ENCODE peak calls at places on chromosomes 16 and 17, in seven cellular contexts. One of them, this sample, is unnamed.

GRCh38 chr17:49318438-49318965 is 43.5 kb downstream of the ZNF652 start:
- DNase-seq in neuronal stem cell: no peak
- DNase-seq in fibroblast of lung: no peak
- DNase-seq in colonic mucosa: no peak
- DNase-seq in transverse colon: no peak
- DNase-seq in GM06990: no peak
- DNase-seq in body of pancreas: no peak
- DNase-seq in this sample: no peak

GRCh38 chr17:72175263-72175662 is 54.4 kb downstream of the SOX9 start:
- DNase-seq in body of pancreas: no peak
- DNase-seq in GM06990: no peak
- DNase-seq in fibroblast of lung: no peak
- DNase-seq in colonic mucosa: peak; percentile 40
- DNase-seq in transverse colon: no peak
- DNase-seq in neuronal stem cell: no peak
- DNase-seq in this sample: no peak

GRCh38 chr16:49754495-49755290 is 101.2 kb downstream of the ZNF423 start:
- DNase-seq in body of pancreas: no peak
- DNase-seq in fibroblast of lung: peak; percentile 6
- DNase-seq in transverse colon: peak; percentile 20
- DNase-seq in neuronal stem cell: peak; percentile 81
- DNase-seq in colonic mucosa: peak; percentile 32
- DNase-seq in GM06990: no peak
- DNase-seq in this sample: peak; percentile 51

GRCh38 chr17:82388223-82388921 is 16.8 kb downstream of the UTS2R start:
- DNase-seq in colonic mucosa: peak; percentile 52
- DNase-seq in body of pancreas: peak; percentile 77
- DNase-seq in GM06990: no peak
- DNase-seq in fibroblast of lung: no peak
- DNase-seq in neuronal stem cell: no peak
- DNase-seq in transverse colon: peak; percentile 65
- DNase-seq in this sample: no peak

GRCh38 chr16:75266738-75267630 is 15.6 kb upstream of the BCAR1 start:
- DNase-seq in GM06990: no peak
- DNase-seq in fibroblast of lung: no peak
- DNase-seq in colonic mucosa: no peak
- DNase-seq in transverse colon: no peak
- DNase-seq in body of pancreas: peak; percentile 23
- DNase-seq in neuronal stem cell: no peak
- DNase-seq in this sample: no peak

GRCh38 chr17:11330871-11331270 is 89.9 kb downstream of the SHISA6 start:
- DNase-seq in neuronal stem cell: peak; percentile 14
- DNase-seq in body of pancreas: no peak
- DNase-seq in fibroblast of lung: no peak
- DNase-seq in GM06990: no peak
- DNase-seq in colonic mucosa: no peak
- DNase-seq in transverse colon: no peak
- DNase-seq in this sample: peak; percentile 3

GRCh38 chr16:56415849-56416248 is 9.5 kb downstream of the AMFR start:
- DNase-seq in GM06990: no peak
- DNase-seq in neuronal stem cell: no peak
- DNase-seq in colonic mucosa: no peak
- DNase-seq in fibroblast of lung: no peak
- DNase-seq in transverse colon: no peak
- DNase-seq in body of pancreas: no peak
- DNase-seq in this sample: no peak

GRCh38 chr16:83143788-83144187 is 517.0 kb downstream of the CDH13 start:
- DNase-seq in body of pancreas: no peak
- DNase-seq in neuronal stem cell: no peak
- DNase-seq in fibroblast of lung: peak; percentile 74
- DNase-seq in GM06990: no peak
- DNase-seq in transverse colon: peak; percentile 9
- DNase-seq in colonic mucosa: peak; percentile 31
- DNase-seq in this sample: peak; percentile 41

GRCh38 chr16:68640972-68641371 is 4.1 kb upstream of the CDH3 start:
- DNase-seq in body of pancreas: no peak
- DNase-seq in neuronal stem cell: no peak
- DNase-seq in colonic mucosa: no peak
- DNase-seq in GM06990: no peak
- DNase-seq in fibroblast of lung: no peak
- DNase-seq in transverse colon: no peak
- DNase-seq in this sample: peak; percentile 17

GRCh38 chr16:3094289-3095027 is 4.6 kb downstream of the ZSCAN10 start:
- DNase-seq in neuronal stem cell: no peak
- DNase-seq in fibroblast of lung: peak; percentile 49
- DNase-seq in colonic mucosa: peak; percentile 67
- DNase-seq in transverse colon: peak; percentile 57
- DNase-seq in body of pancreas: peak; percentile 63
- DNase-seq in GM06990: no peak
- DNase-seq in this sample: peak; percentile 29

GRCh38 chr17:28574536-28574935 is 2.2 kb downstream of the ALDOC start:
- DNase-seq in neuronal stem cell: no peak
- DNase-seq in body of pancreas: no peak
- DNase-seq in transverse colon: no peak
- DNase-seq in colonic mucosa: no peak
- DNase-seq in fibroblast of lung: no peak
- DNase-seq in GM06990: no peak
- DNase-seq in this sample: no peak

GRCh38 chr17:50396261-50397110 is 837 bp downstream of the LRRC59 start:
- DNase-seq in transverse colon: peak; percentile 73
- DNase-seq in neuronal stem cell: peak; percentile 1
- DNase-seq in body of pancreas: peak; percentile 80
- DNase-seq in GM06990: peak; percentile 37
- DNase-seq in colonic mucosa: peak; percentile 74
- DNase-seq in fibroblast of lung: peak; percentile 81
- DNase-seq in this sample: peak; percentile 80

GRCh38 chr17:32142857-32143524 is 689 bp downstream of the RHOT1 start:
- DNase-seq in fibroblast of lung: peak; percentile 75
- DNase-seq in colonic mucosa: peak; percentile 77
- DNase-seq in GM06990: no peak
- DNase-seq in transverse colon: peak; percentile 68
- DNase-seq in body of pancreas: peak; percentile 79
- DNase-seq in neuronal stem cell: peak; percentile 39
- DNase-seq in this sample: peak; percentile 81

GRCh38 chr16:56401482-56401881 is 23.9 kb downstream of the AMFR start:
- DNase-seq in neuronal stem cell: no peak
- DNase-seq in fibroblast of lung: no peak
- DNase-seq in transverse colon: no peak
- DNase-seq in body of pancreas: no peak
- DNase-seq in colonic mucosa: no peak
- DNase-seq in GM06990: no peak
- DNase-seq in this sample: no peak

GRCh38 chr17:13765701-13766100 is 164.0 kb upstream of the HS3ST3A1 start:
- DNase-seq in GM06990: no peak
- DNase-seq in transverse colon: no peak
- DNase-seq in colonic mucosa: no peak
- DNase-seq in neuronal stem cell: no peak
- DNase-seq in body of pancreas: no peak
- DNase-seq in fibroblast of lung: no peak
- DNase-seq in this sample: no peak

GRCh38 chr17:29826045-29826692 is 103.9 kb downstream of the SSH2 start:
- DNase-seq in body of pancreas: no peak
- DNase-seq in fibroblast of lung: no peak
- DNase-seq in colonic mucosa: no peak
- DNase-seq in GM06990: no peak
- DNase-seq in transverse colon: no peak
- DNase-seq in neuronal stem cell: no peak
- DNase-seq in this sample: no peak

GRCh38 chr17:81200695-81201580 is 21.8 kb downstream of the CEP131 start:
- DNase-seq in neuronal stem cell: peak; percentile 21
- DNase-seq in body of pancreas: peak; percentile 82
- DNase-seq in colonic mucosa: peak; percentile 75
- DNase-seq in transverse colon: peak; percentile 60
- DNase-seq in GM06990: no peak
- DNase-seq in fibroblast of lung: peak; percentile 68
- DNase-seq in this sample: peak; percentile 86

GRCh38 chr16:27600386-27600785 is 50.4 kb downstream of the KATNIP start:
- DNase-seq in fibroblast of lung: no peak
- DNase-seq in neuronal stem cell: peak; percentile 29
- DNase-seq in transverse colon: no peak
- DNase-seq in GM06990: no peak
- DNase-seq in body of pancreas: no peak
- DNase-seq in colonic mucosa: no peak
- DNase-seq in this sample: no peak

GRCh38 chr16:10646228-10646580 is 48.5 kb downstream of the TEKT5 start:
- DNase-seq in body of pancreas: no peak
- DNase-seq in colonic mucosa: no peak
- DNase-seq in fibroblast of lung: no peak
- DNase-seq in neuronal stem cell: no peak
- DNase-seq in GM06990: no peak
- DNase-seq in transverse colon: no peak
- DNase-seq in this sample: no peak

GRCh38 chr16:595942-596735 is 6.3 kb downstream of the RAB40C start:
- DNase-seq in body of pancreas: peak; percentile 61
- DNase-seq in GM06990: no peak
- DNase-seq in colonic mucosa: no peak
- DNase-seq in neuronal stem cell: no peak
- DNase-seq in fibroblast of lung: no peak
- DNase-seq in transverse colon: no peak
- DNase-seq in this sample: no peak

GRCh38 chr17:12665263-12666210 is at the start of gene MYOCD:
- DNase-seq in colonic mucosa: peak; percentile 19
- DNase-seq in transverse colon: peak; percentile 27
- DNase-seq in body of pancreas: no peak
- DNase-seq in GM06990: peak; percentile 18
- DNase-seq in fibroblast of lung: no peak
- DNase-seq in neuronal stem cell: peak; percentile 87
- DNase-seq in this sample: peak; percentile 71

GRCh38 chr17:80720624-80721577 is 176.3 kb downstream of the RPTOR start:
- DNase-seq in transverse colon: peak; percentile 37
- DNase-seq in fibroblast of lung: peak; percentile 62
- DNase-seq in neuronal stem cell: no peak
- DNase-seq in GM06990: no peak
- DNase-seq in colonic mucosa: no peak
- DNase-seq in body of pancreas: no peak
- DNase-seq in this sample: no peak

GRCh38 chr17:41304091-41304490 is 1.4 kb upstream of the KRTAP29-1 start:
- DNase-seq in GM06990: no peak
- DNase-seq in neuronal stem cell: no peak
- DNase-seq in colonic mucosa: no peak
- DNase-seq in transverse colon: no peak
- DNase-seq in fibroblast of lung: no peak
- DNase-seq in body of pancreas: no peak
- DNase-seq in this sample: no peak

GRCh38 chr17:51238253-51238887 is 21.5 kb downstream of the MBTD1 start:
- DNase-seq in fibroblast of lung: no peak
- DNase-seq in body of pancreas: no peak
- DNase-seq in colonic mucosa: no peak
- DNase-seq in neuronal stem cell: no peak
- DNase-seq in transverse colon: no peak
- DNase-seq in GM06990: peak; percentile 35
- DNase-seq in this sample: no peak

GRCh38 chr17:36542755-36543154 is 2.0 kb upstream of the GGNBP2 start:
- DNase-seq in neuronal stem cell: no peak
- DNase-seq in transverse colon: no peak
- DNase-seq in GM06990: no peak
- DNase-seq in fibroblast of lung: no peak
- DNase-seq in body of pancreas: no peak
- DNase-seq in colonic mucosa: no peak
- DNase-seq in this sample: no peak
- H3K4me3 ChIP-seq in neuronal stem cell: no peak overlapping the region
- H3K4me3 ChIP-seq in transverse colon: no peak overlapping the region
- H3K4me3 ChIP-seq in GM06990: no peak overlapping the region
- H3K4me3 ChIP-seq in fibroblast of lung: no peak overlapping the region
- H3K4me3 ChIP-seq in body of pancreas: no peak overlapping the region
- H3K4me3 ChIP-seq in colonic mucosa: no peak overlapping the region
- H3K4me3 ChIP-seq in this sample: no peak overlapping the region

DNA sequence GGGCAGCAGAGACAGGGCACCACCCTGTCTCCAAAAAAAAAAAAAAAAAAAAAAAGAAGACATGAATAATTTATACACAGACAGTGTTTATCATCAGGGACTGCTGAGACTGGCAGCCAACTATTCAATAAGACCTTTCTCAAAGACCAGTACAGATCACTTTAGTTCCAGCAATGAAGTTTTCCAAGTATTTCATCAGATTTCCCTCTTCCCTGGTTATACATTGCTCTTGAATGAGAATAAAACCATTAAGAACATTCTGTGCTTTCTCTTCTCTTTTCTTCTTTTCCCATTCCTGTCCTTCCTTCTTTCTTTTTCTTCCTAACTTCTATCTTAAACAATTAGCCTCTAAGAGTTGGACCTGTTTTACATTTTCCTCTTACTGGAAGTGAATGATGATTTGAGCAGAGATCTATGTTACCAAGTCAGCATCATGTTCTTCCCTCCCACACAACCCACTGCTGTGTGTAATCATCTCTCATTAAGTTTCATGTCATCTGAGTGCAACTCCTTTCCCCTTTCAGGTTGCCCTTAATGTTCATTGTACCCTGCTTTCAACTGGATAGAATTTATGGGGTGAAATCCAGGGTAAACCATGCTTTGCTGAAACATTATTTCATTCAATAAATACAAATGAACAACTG is 35.9 kb upstream of the SMIM36 start:
- DNase-seq in neuronal stem cell: no peak
- DNase-seq in colonic mucosa: no peak
- DNase-seq in GM06990: no peak
- DNase-seq in body of pancreas: no peak
- DNase-seq in fibroblast of lung: peak; percentile 70
- DNase-seq in transverse colon: no peak
- DNase-seq in this sample: peak; percentile 28
- H3K27me3 ChIP-seq in neuronal stem cell: no peaks in the 10 kb centered on the region
- H3K27me3 ChIP-seq in colonic mucosa: no peaks in the 10 kb centered on the region
- H3K27me3 ChIP-seq in GM06990: no peaks in the 10 kb centered on the region
- H3K27me3 ChIP-seq in body of pancreas: no peaks in the 10 kb centered on the region
- H3K27me3 ChIP-seq in fibroblast of lung: no peaks in the 10 kb centered on the region
- H3K27me3 ChIP-seq in transverse colon: no peaks in the 10 kb centered on the region
- H3K27me3 ChIP-seq in this sample: no peaks in the 10 kb centered on the region

DNA sequence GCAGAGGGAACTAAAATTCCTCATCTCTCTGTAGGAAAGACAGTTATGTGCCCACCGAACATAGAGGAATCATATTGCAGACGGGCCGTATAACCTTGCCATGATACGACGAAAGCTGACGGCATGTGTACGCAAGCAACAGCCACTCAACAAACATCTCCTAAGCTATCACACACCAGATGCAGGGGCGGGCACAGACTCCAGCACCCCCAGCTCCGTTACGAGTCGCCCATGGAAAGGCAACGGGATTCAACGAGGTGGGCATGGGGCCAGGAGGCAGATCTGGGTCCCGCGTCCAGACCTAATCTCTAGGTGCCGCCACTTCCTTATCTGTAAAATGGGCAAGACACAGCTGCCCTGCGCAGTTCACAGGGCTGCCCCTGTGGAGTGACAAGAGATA is 35.6 kb downstream of the ABR start:
- DNase-seq in colonic mucosa: no peak
- DNase-seq in transverse colon: no peak
- DNase-seq in fibroblast of lung: no peak
- DNase-seq in GM06990: no peak
- DNase-seq in neuronal stem cell: no peak
- DNase-seq in body of pancreas: no peak
- DNase-seq in this sample: no peak
- H3K4me3 ChIP-seq in colonic mucosa: no peak overlapping the region
- H3K4me3 ChIP-seq in transverse colon: no peak overlapping the region
- H3K4me3 ChIP-seq in fibroblast of lung: no peak overlapping the region
- H3K4me3 ChIP-seq in GM06990: no peak overlapping the region
- H3K4me3 ChIP-seq in neuronal stem cell: no peak overlapping the region
- H3K4me3 ChIP-seq in body of pancreas: no peak overlapping the region
- H3K4me3 ChIP-seq in this sample: no peak overlapping the region

GRCh38 chr16:1859650-1860049 is 12.3 kb downstream of the MEIOB start:
- DNase-seq in colonic mucosa: peak; percentile 38
- DNase-seq in body of pancreas: no peak
- DNase-seq in transverse colon: peak; percentile 64
- DNase-seq in fibroblast of lung: no peak
- DNase-seq in GM06990: no peak
- DNase-seq in neuronal stem cell: no peak
- DNase-seq in this sample: no peak
- H3K27me3 ChIP-seq in colonic mucosa: no peaks in the 10 kb centered on the region
- H3K27me3 ChIP-seq in body of pancreas: no peaks in the 10 kb centered on the region
- H3K27me3 ChIP-seq in transverse colon: peaks cover 53% of the 10 kb centered on the region
- H3K27me3 ChIP-seq in fibroblast of lung: peaks cover 26% of the 10 kb centered on the region
- H3K27me3 ChIP-seq in GM06990: no peaks in the 10 kb centered on the region
- H3K27me3 ChIP-seq in neuronal stem cell: peaks cover 62% of the 10 kb centered on the region
- H3K27me3 ChIP-seq in this sample: peaks cover 64% of the 10 kb centered on the region

GRCh38 chr17:59706900-59707181 is 389 bp downstream of the PTRH2 start:
- DNase-seq in colonic mucosa: no peak
- DNase-seq in body of pancreas: no peak
- DNase-seq in GM06990: no peak
- DNase-seq in transverse colon: no peak
- DNase-seq in fibroblast of lung: no peak
- DNase-seq in neuronal stem cell: no peak
- DNase-seq in this sample: peak; percentile 37
- H3K4me3 ChIP-seq in colonic mucosa: peak overlapping the region; percentile 75
- H3K4me3 ChIP-seq in body of pancreas: peak overlapping the region; percentile 59
- H3K4me3 ChIP-seq in GM06990: peak overlapping the region; percentile 99
- H3K4me3 ChIP-seq in transverse colon: peak overlapping the region; percentile 77
- H3K4me3 ChIP-seq in fibroblast of lung: peak overlapping the region; percentile 88
- H3K4me3 ChIP-seq in neuronal stem cell: peak overlapping the region; percentile 87
- H3K4me3 ChIP-seq in this sample: peak overlapping the region; percentile 95

This sample was measured in adipocyte.